ENCODE peak calls at places on chromosome 16, in eight cellular contexts. M is tibial artery; Y is uterus; I is CD8-positive, alpha-beta memory T cell; J is fibroblast of lung; D is lower lobe of right lung; O is heart left ventricle; X is Peyer's patch. L is an unnamed sample. For H3K4me1, the result is how much of the 10 kb centered on the place peaks cover.

GRCh38 chr16:11359370-11359769 is 14.1 kb downstream of the RMI2 start:
- DNase-seq in M (no peak), Y (no peak), I (no peak), J (peak), D (no peak), O (no peak), X (no peak), L (no peak)

GRCh38 chr16:89827383-89828198 is 684 bp upstream of the SPIRE2 start:
- DNase-seq in M (no peak), Y (no peak), I (no peak), J (peak), D (peak), O (peak), X (no peak), L (peak)

GRCh38 chr16:27199747-27200146 is 3.6 kb upstream of the KDM8 start:
- DNase-seq in M (no peak), Y (no peak), I (no peak), J (peak), D (no peak), O (no peak), X (peak), L (no peak)

GRCh38 chr16:9528680-9529079 is 437.2 kb downstream of the HAPSTR1 start:
- DNase-seq in M (no peak), Y (no peak), I (no peak), J (no peak), D (no peak), O (no peak), X (no peak), L (no peak)

GRCh38 chr16:89906141-89907025 is 12.3 kb upstream of the MC1R start:
- DNase-seq in M (no peak), Y (no peak), I (no peak), J (no peak), D (no peak), O (no peak), X (no peak), L (no peak)

GRCh38 chr16:49530396-49530795 is 156.8 kb downstream of the C16orf78 start:
- DNase-seq in M (no peak), Y (no peak), I (no peak), J (no peak), D (no peak), O (no peak), X (no peak), L (no peak)

GRCh38 chr16:73298562-73298961 is 250.6 kb upstream of the ZFHX3 start:
- DNase-seq in M (no peak), Y (no peak), I (no peak), J (peak), D (no peak), O (no peak), X (no peak), L (no peak)

GRCh38 chr16:3142770-3143169 is 7.9 kb downstream of the ZNF213 start:
- DNase-seq in M (no peak), Y (no peak), I (no peak), J (no peak), D (peak), O (peak), X (no peak), L (no peak)

GRCh38 chr16:11698271-11698689 is 30.0 kb downstream of the SNN start:
- DNase-seq in M (no peak), Y (no peak), I (no peak), J (peak), D (no peak), O (no peak), X (no peak), L (peak)

GRCh38 chr16:10765772-10766171 is 22.1 kb downstream of the NUBP1 start:
- DNase-seq in M (no peak), Y (no peak), I (peak), J (no peak), D (no peak), O (no peak), X (no peak), L (no peak)

GRCh38 chr16:86578056-86578455 is 293 bp upstream of the FOXL1 start:
- DNase-seq in M (peak), Y (no peak), I (no peak), J (peak), D (no peak), O (no peak), X (no peak), L (no peak)

GRCh38 chr16:11619327-11619851 is 32.7 kb upstream of the LITAF start:
- DNase-seq in M (no peak), Y (no peak), I (peak), J (no peak), D (no peak), O (peak), X (peak), L (no peak)

GRCh38 chr16:17744903-17745581 is 274.3 kb upstream of the XYLT1 start:
- DNase-seq in M (no peak), Y (peak), I (no peak), J (peak), D (no peak), O (no peak), X (no peak), L (no peak)
- H3K4me3 ChIP-seq in M (peak), Y (peak), I (no peak), J (no peak), D (peak), O (peak), X (no peak), L (no peak)

GRCh38 chr16:75472908-75473877 is 8.7 kb upstream of the TMEM170A start:
- DNase-seq in M (no peak), Y (no peak), I (no peak), J (no peak), D (no peak), O (no peak), X (no peak), L (no peak)
- H3K4me1 ChIP-seq in M (under half), Y (under half), I (under half), J (under half), D (under half), O (under half), X (under half), L (under half)

DNA sequence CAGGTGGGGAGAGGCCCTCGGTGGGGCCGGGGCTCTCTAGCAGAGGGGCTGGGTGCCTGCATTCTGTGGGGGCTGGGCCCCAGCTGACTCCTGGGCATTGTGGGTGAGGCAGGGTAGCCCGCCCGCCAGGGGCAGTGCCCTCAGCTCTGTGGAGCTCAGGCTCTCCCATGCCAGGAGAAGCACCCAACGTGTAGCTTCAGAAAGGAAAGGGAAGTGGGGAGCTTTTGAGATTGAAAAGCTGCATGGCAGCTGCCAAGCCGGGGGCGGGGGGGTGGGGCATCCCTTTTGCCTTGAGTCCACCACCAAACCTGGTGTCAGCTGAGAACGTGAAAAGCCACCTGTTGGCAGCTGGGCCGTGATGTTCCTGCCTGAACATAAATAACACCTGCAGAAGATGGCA is 192.1 kb upstream of the CIBAR2 start:
- DNase-seq in M (no peak), Y (no peak), I (no peak), J (no peak), D (no peak), O (no peak), X (peak), L (no peak)
- H3K4me3 ChIP-seq in M (no peak), Y (no peak), I (no peak), J (no peak), D (no peak), O (no peak), X (no peak), L (no peak)

GRCh38 chr16:626174-626765 is 4.5 kb upstream of the WFIKKN1 start:
- DNase-seq in M (no peak), Y (no peak), I (no peak), J (no peak), D (no peak), O (peak), X (no peak), L (no peak)

GRCh38 chr16:628321-629061 is 2.3 kb upstream of the WFIKKN1 start:
- DNase-seq in M (no peak), Y (peak), I (no peak), J (no peak), D (no peak), O (peak), X (no peak), L (no peak)

GRCh38 chr16:627458-628239 is 3.1 kb upstream of the WFIKKN1 start:
- DNase-seq in M (no peak), Y (no peak), I (no peak), J (no peak), D (peak), O (peak), X (no peak), L (no peak)

GRCh38 chr16:625402-626173 is 5.2 kb upstream of the WFIKKN1 start:
- DNase-seq in M (no peak), Y (no peak), I (no peak), J (no peak), D (no peak), O (no peak), X (no peak), L (no peak)

DNA sequence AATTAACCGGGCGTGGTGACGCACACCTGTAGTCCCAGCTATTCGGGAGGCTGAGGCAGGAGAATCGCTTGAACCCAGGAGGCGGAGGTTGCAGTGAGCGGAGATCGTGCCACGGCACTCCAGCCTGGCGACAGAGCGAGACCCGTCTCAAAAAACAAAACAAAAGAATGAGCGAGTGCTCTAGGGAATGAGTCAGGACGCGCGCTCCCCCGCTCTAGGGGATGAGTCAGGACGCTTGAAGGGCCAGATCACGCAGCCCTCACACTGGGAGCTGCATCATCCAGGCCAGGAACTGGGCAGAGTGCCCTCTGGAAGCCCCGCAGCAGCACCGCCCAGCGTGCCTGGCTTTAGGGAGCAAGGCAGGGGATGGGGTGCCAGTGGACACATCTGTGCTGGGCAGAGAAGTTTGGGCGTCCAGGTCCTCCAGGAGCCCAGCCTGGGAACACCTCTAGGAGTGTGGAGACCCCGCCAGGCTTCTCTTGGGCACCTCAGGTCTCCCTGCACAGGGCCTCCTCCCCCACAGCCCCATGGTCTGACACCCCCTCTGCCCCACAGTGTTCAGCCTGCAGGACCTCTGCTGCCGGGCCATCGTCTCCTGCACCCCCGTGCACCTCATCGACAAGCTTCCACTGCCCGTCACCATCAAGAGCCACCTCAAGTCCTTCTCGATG is 3.9 kb upstream of the WFIKKN1 start:
- DNase-seq in M (no peak), Y (peak), I (no peak), J (peak), D (no peak), O (peak), X (no peak), L (no peak)
- H3K4me1 ChIP-seq in M (under half), Y (under half), I (under half), J (under half), D (half or more), O (under half), X (under half), L (under half)

GRCh38 chr16:67169642-67170167 is 633 bp upstream of the NOL3 start:
- DNase-seq in M (no peak), Y (no peak), I (peak), J (peak), D (no peak), O (peak), X (no peak), L (no peak)
- H3K4me3 ChIP-seq in M (peak), Y (peak), I (peak), J (no peak), D (peak), O (peak), X (peak), L (peak)